ENCODE peak calls at places on chromosomes 12 and 14, in four cellular contexts. One of them, this sample, is unnamed.
A peak's percentile ranks its signal among the peaks of the same experiment; 100 is the strongest.

GRCh38 chr14:67186789-67187188 is 2.5 kb upstream of the GARIN2 start:
- DNase-seq in choroid plexus epithelial cell: peak; percentile 39
- DNase-seq in Caco-2: no peak
- DNase-seq in right lobe of liver: no peak
- DNase-seq in this sample: peak; percentile 18

GRCh38 chr14:35993512-35993960 is 167.4 kb downstream of the BRMS1L start:
- DNase-seq in right lobe of liver: no peak
- DNase-seq in choroid plexus epithelial cell: no peak
- DNase-seq in Caco-2: no peak
- DNase-seq in this sample: no peak

GRCh38 chr12:6386522-6386921 is 2.6 kb downstream of the LTBR start:
- DNase-seq in Caco-2: no peak
- DNase-seq in right lobe of liver: no peak
- DNase-seq in choroid plexus epithelial cell: no peak
- DNase-seq in this sample: no peak

GRCh38 chr12:101855364-101855884 is 22.0 kb upstream of the DRAM1 start:
- DNase-seq in Caco-2: no peak
- DNase-seq in right lobe of liver: no peak
- DNase-seq in choroid plexus epithelial cell: peak; percentile 69
- DNase-seq in this sample: no peak

GRCh38 chr12:47422656-47423055 is 283.2 kb downstream of the RPAP3 start:
- DNase-seq in choroid plexus epithelial cell: no peak
- DNase-seq in Caco-2: no peak
- DNase-seq in right lobe of liver: no peak
- DNase-seq in this sample: no peak

GRCh38 chr14:104865069-104865630 is at the start of gene CEP170B:
- DNase-seq in Caco-2: no peak
- DNase-seq in right lobe of liver: peak; percentile 68
- DNase-seq in choroid plexus epithelial cell: peak; percentile 29
- DNase-seq in this sample: no peak

GRCh38 chr12:6056406-6057211 is 67.9 kb downstream of the VWF start:
- DNase-seq in Caco-2: peak; percentile 85
- DNase-seq in choroid plexus epithelial cell: no peak
- DNase-seq in right lobe of liver: no peak
- DNase-seq in this sample: no peak

GRCh38 chr12:57491393-57492280 is 3.8 kb downstream of the MARS1 start:
- DNase-seq in choroid plexus epithelial cell: no peak
- DNase-seq in Caco-2: no peak
- DNase-seq in right lobe of liver: no peak
- DNase-seq in this sample: no peak

GRCh38 chr14:100446572-100446971 is 123.4 kb downstream of the SLC25A47 start:
- DNase-seq in Caco-2: no peak
- DNase-seq in choroid plexus epithelial cell: no peak
- DNase-seq in right lobe of liver: no peak
- DNase-seq in this sample: no peak

GRCh38 chr12:11227373-11227772 is 40.6 kb upstream of the TAS2R42 start:
- DNase-seq in choroid plexus epithelial cell: no peak
- DNase-seq in Caco-2: no peak
- DNase-seq in right lobe of liver: no peak
- DNase-seq in this sample: no peak

GRCh38 chr12:40405419-40405818 is 180.6 kb downstream of the LRRK2 start:
- DNase-seq in Caco-2: no peak
- DNase-seq in choroid plexus epithelial cell: no peak
- DNase-seq in right lobe of liver: no peak
- DNase-seq in this sample: no peak

GRCh38 chr14:36271939-36272907 is 48.2 kb downstream of the MBIP start:
- DNase-seq in Caco-2: no peak
- DNase-seq in right lobe of liver: no peak
- DNase-seq in choroid plexus epithelial cell: peak; percentile 16
- DNase-seq in this sample: no peak

GRCh38 chr12:88057994-88058718 is 29.0 kb upstream of the C12orf50 start:
- DNase-seq in right lobe of liver: no peak
- DNase-seq in Caco-2: no peak
- DNase-seq in choroid plexus epithelial cell: peak; percentile 41
- DNase-seq in this sample: no peak

GRCh38 chr12:19572920-19573558 is 133.7 kb downstream of the AEBP2 start:
- DNase-seq in choroid plexus epithelial cell: peak; percentile 82
- DNase-seq in Caco-2: peak; percentile 62
- DNase-seq in right lobe of liver: no peak
- DNase-seq in this sample: no peak
- TF ChIP-seq CTCF in choroid plexus epithelial cell: peak; percentile 70
- TF ChIP-seq CTCF in Caco-2: peak; percentile 76
- TF ChIP-seq CTCF in right lobe of liver: peak; percentile 19
- TF ChIP-seq CTCF in this sample: peak; percentile 62

GRCh38 chr14:32230695-32231280 is 27.7 kb upstream of the RNU6-8 start:
- DNase-seq in right lobe of liver: no peak
- DNase-seq in Caco-2: no peak
- DNase-seq in choroid plexus epithelial cell: peak; percentile 75
- DNase-seq in this sample: no peak

GRCh38 chr14:32226051-32226450 is 23.0 kb upstream of the RNU6-8 start:
- DNase-seq in choroid plexus epithelial cell: peak; percentile 27
- DNase-seq in right lobe of liver: no peak
- DNase-seq in Caco-2: no peak
- DNase-seq in this sample: no peak

GRCh38 chr14:32230181-32230580 is 27.1 kb upstream of the RNU6-8 start:
- DNase-seq in Caco-2: no peak
- DNase-seq in right lobe of liver: no peak
- DNase-seq in choroid plexus epithelial cell: peak; percentile 32
- DNase-seq in this sample: no peak

GRCh38 chr14:32225378-32225920 is 22.4 kb upstream of the RNU6-8 start:
- DNase-seq in right lobe of liver: no peak
- DNase-seq in Caco-2: no peak
- DNase-seq in choroid plexus epithelial cell: no peak
- DNase-seq in this sample: no peak

GRCh38 chr14:32224731-32225377 is 21.8 kb upstream of the RNU6-8 start:
- DNase-seq in right lobe of liver: no peak
- DNase-seq in Caco-2: peak; percentile 62
- DNase-seq in choroid plexus epithelial cell: peak; percentile 90
- DNase-seq in this sample: no peak
- TF ChIP-seq CTCF in right lobe of liver: no peak
- TF ChIP-seq CTCF in Caco-2: peak; percentile 29
- TF ChIP-seq CTCF in choroid plexus epithelial cell: peak; percentile 76
- TF ChIP-seq CTCF in this sample: peak; percentile 42

GRCh38 chr12:22016982-22017381 is 29.0 kb upstream of the CMAS start:
- DNase-seq in choroid plexus epithelial cell: no peak
- DNase-seq in Caco-2: no peak
- DNase-seq in right lobe of liver: no peak
- DNase-seq in this sample: no peak

GRCh38 chr12:22014041-22014782 is 31.8 kb upstream of the CMAS start:
- DNase-seq in choroid plexus epithelial cell: peak; percentile 8
- DNase-seq in Caco-2: no peak
- DNase-seq in right lobe of liver: no peak
- DNase-seq in this sample: no peak

GRCh38 chr12:22014783-22015144 is 31.3 kb upstream of the CMAS start:
- DNase-seq in choroid plexus epithelial cell: peak; percentile 38
- DNase-seq in right lobe of liver: no peak
- DNase-seq in Caco-2: no peak
- DNase-seq in this sample: no peak

DNA sequence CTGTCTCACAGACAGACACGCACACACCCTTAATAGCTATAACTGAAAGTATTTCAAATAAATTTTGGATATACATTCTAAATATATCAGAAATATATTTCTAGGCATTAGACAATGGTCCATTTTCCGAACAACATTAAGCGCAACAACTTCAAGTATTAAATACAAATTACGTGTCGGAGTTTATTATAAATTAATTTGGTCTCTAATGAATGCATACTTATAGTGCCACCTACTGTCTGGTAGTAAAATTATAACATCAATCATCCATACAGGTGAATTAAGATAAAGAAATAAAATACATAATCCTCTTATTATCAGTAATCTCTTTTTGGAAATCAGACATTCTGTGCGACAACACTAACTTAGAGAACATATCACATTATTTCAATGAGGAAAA is 27.2 kb upstream of the CMAS start:
- DNase-seq in right lobe of liver: no peak
- DNase-seq in Caco-2: no peak
- DNase-seq in choroid plexus epithelial cell: peak; percentile 24
- DNase-seq in this sample: no peak
- TF ChIP-seq CTCF in right lobe of liver: peak; percentile 63
- TF ChIP-seq CTCF in Caco-2: peak; percentile 77
- TF ChIP-seq CTCF in choroid plexus epithelial cell: peak; percentile 53
- TF ChIP-seq CTCF in this sample: peak; percentile 19

DNA sequence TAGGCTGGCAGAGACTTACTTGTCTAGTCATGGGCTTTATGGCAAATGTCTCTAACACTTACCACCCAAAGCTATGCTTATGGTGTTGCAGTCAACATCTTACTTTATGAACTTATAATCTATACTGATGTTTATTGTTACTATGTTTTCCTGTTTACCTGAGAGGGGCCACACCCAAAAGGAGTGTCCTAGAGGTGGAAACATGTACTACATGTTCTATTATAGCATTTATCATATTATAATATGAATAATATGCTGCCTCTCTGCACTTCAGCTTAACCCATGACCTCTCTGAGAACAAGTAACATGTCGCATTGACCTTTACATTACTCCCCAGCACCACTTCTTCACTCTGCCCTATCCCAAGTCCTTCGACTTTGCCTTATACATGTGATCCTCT is 501.8 kb downstream of the ETNK1 start:
- DNase-seq in right lobe of liver: no peak
- DNase-seq in Caco-2: no peak
- DNase-seq in choroid plexus epithelial cell: no peak
- DNase-seq in this sample: no peak
- TF ChIP-seq CTCF in right lobe of liver: no peak
- TF ChIP-seq CTCF in Caco-2: peak; percentile 27
- TF ChIP-seq CTCF in choroid plexus epithelial cell: no peak
- TF ChIP-seq CTCF in this sample: no peak

GRCh38 chr12:20950248-20950647 is 139.7 kb downstream of the SLCO1B3 start:
- DNase-seq in choroid plexus epithelial cell: peak; percentile 68
- DNase-seq in Caco-2: no peak
- DNase-seq in right lobe of liver: no peak
- DNase-seq in this sample: no peak
- TF ChIP-seq CTCF in choroid plexus epithelial cell: peak; percentile 71
- TF ChIP-seq CTCF in Caco-2: peak; percentile 61
- TF ChIP-seq CTCF in right lobe of liver: peak; percentile 34
- TF ChIP-seq CTCF in this sample: peak; percentile 44

DNA sequence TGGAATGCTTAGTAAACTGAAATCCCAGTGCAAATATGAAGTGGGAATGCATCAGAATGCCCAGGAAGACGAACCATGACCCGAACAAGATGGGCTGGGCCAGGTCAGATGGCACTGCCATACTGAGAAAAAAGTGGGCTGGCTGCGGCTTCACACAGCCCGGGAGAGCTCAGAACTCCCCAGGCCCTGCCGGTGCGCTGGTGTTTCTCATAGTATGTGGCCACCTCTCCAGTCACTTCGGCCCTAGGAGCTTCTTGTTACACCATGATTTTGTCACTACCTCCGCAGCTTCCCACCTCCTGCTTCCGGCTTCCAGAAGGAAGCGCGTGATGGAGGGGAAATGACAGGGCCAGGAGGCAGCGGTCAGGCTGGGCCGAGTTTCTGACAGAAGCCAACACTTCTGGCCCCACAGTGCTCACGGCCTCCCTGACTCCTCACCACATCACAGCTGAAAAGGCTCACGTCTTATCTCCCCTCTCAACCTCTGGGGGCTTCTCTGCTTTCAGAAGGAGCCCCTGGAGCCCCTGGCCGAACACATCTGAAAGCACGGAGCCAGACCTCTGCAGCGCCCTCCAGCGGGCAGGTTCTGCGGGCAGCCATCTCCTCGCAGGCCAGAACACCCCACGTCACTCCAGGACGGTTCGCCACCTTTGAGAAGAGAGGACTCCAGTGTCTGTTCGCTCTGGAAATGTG is 30.7 kb downstream of the DAD1 start:
- DNase-seq in Caco-2: no peak
- DNase-seq in choroid plexus epithelial cell: no peak
- DNase-seq in right lobe of liver: no peak
- DNase-seq in this sample: no peak
- TF ChIP-seq CTCF in Caco-2: no peak
- TF ChIP-seq CTCF in choroid plexus epithelial cell: peak; percentile 40
- TF ChIP-seq CTCF in right lobe of liver: no peak
- TF ChIP-seq CTCF in this sample: peak; percentile 57

GRCh38 chr12:104023710-104024109 is 26.3 kb downstream of the GLT8D2 start:
- DNase-seq in right lobe of liver: no peak
- DNase-seq in choroid plexus epithelial cell: no peak
- DNase-seq in Caco-2: no peak
- DNase-seq in this sample: no peak

GRCh38 chr12:104022816-104023215 is 27.2 kb downstream of the GLT8D2 start:
- DNase-seq in right lobe of liver: no peak
- DNase-seq in choroid plexus epithelial cell: no peak
- DNase-seq in Caco-2: no peak
- DNase-seq in this sample: no peak

GRCh38 chr12:104025771-104026170 is 24.2 kb downstream of the GLT8D2 start:
- DNase-seq in Caco-2: no peak
- DNase-seq in choroid plexus epithelial cell: no peak
- DNase-seq in right lobe of liver: no peak
- DNase-seq in this sample: no peak

GRCh38 chr12:104024348-104024747 is 25.6 kb downstream of the GLT8D2 start:
- DNase-seq in Caco-2: no peak
- DNase-seq in right lobe of liver: no peak
- DNase-seq in choroid plexus epithelial cell: no peak
- DNase-seq in this sample: no peak

GRCh38 chr12:104026841-104027599 is 23.0 kb downstream of the GLT8D2 start:
- DNase-seq in choroid plexus epithelial cell: no peak
- DNase-seq in Caco-2: no peak
- DNase-seq in right lobe of liver: no peak
- DNase-seq in this sample: no peak
- TF ChIP-seq CTCF in choroid plexus epithelial cell: no peak
- TF ChIP-seq CTCF in Caco-2: no peak
- TF ChIP-seq CTCF in right lobe of liver: no peak
- TF ChIP-seq CTCF in this sample: no peak